ENCODE peak calls at places on chromosomes 13 and 19, in five cellular contexts. M is activated T-cell treated with anti-CD3 and anti-CD28 coated beads for 1 hour, F is T-helper 1 cell, G is heart left ventricle, J is AG10803. O is an unnamed sample.

GRCh38 chr19:35421362-35421761 is 26.7 kb upstream of the FFAR2 start:
- DNase-seq in M (no peak), F (no peak), G (no peak), J (no peak), O (no peak)

GRCh38 chr13:100439247-100439955 is 149.2 kb downstream of the GGACT start:
- DNase-seq in M (no peak), F (no peak), G (no peak), J (no peak), O (no peak)

GRCh38 chr13:35768126-35768525 is 291.6 kb upstream of the MAB21L1 start:
- DNase-seq in M (no peak), F (no peak), G (no peak), J (no peak), O (no peak)

GRCh38 chr19:730382-730668 is 20.6 kb upstream of the MISP start:
- DNase-seq in M (no peak), F (no peak), G (no peak), J (no peak), O (no peak)

GRCh38 chr19:4059931-4060620 is 6.6 kb downstream of the ZBTB7A start:
- DNase-seq in M (peak; percentile 30), F (peak; percentile 39), G (peak; percentile 69), J (peak; percentile 42), O (peak; percentile 32)

GRCh38 chr13:27406178-27406939 is 18.1 kb upstream of the GTF3A start:
- DNase-seq in M (no peak), F (peak; percentile 23), G (no peak), J (peak; percentile 54), O (peak; percentile 68)

GRCh38 chr19:4378886-4379285 is 21.5 kb downstream of the SH3GL1 start:
- DNase-seq in M (no peak), F (no peak), G (no peak), J (no peak), O (no peak)

GRCh38 chr13:33510350-33510749 is 224.8 kb upstream of the STARD13 start:
- DNase-seq in M (no peak), F (no peak), G (no peak), J (peak; percentile 21), O (no peak)

GRCh38 chr19:35718345-35719041 is 690 bp downstream of the KMT2B start:
- DNase-seq in M (peak; percentile 36), F (peak; percentile 37), G (no peak), J (peak; percentile 11), O (peak; percentile 59)

GRCh38 chr19:33110201-33110910 is 21.6 kb upstream of the WDR88 start:
- DNase-seq in M (no peak), F (no peak), G (no peak), J (no peak), O (no peak)

GRCh38 chr19:51501594-51502263 is at the start of gene SIGLEC12:
- DNase-seq in M (no peak), F (no peak), G (peak; percentile 24), J (no peak), O (no peak)

GRCh38 chr13:97627566-97627965 is 193.6 kb downstream of the RAP2A start:
- DNase-seq in M (no peak), F (no peak), G (peak; percentile 33), J (peak; percentile 84), O (no peak)

GRCh38 chr13:31160857-31161582 is 684 bp downstream of the HSPH1 start:
- DNase-seq in M (peak; percentile 49), F (peak; percentile 39), G (peak; percentile 59), J (peak; percentile 71), O (peak; percentile 87)

GRCh38 chr13:113493315-113493951 is 2.9 kb upstream of the DCUN1D2 start:
- DNase-seq in M (no peak), F (no peak), G (no peak), J (peak; percentile 93), O (no peak)

GRCh38 chr13:27954406-27954851 is 14.7 kb downstream of the CDX2 start:
- DNase-seq in M (no peak), F (no peak), G (no peak), J (peak; percentile 31), O (no peak)